ENCODE peak calls at places on chromosomes 6 and 20, in ten cellular contexts. T, S, Y, W, L, R, E, J, D and X are unnamed samples. For H3K36me3, the result is how much of the 10 kb centered on the place peaks cover.

GRCh38 chr6:161804804-161805203 is 530.9 kb upstream of the AGPAT4 start:
- DNase-seq in T (no peak), S (no peak), Y (no peak), W (no peak), L (no peak), R (no peak), E (no peak), J (no peak), D (no peak), X (no peak)

GRCh38 chr6:96381246-96381645 is 140.4 kb upstream of the UFL1 start:
- DNase-seq in T (no peak), S (no peak), Y (no peak), W (no peak), L (no peak), R (no peak), E (no peak), J (no peak), D (no peak), X (no peak)

GRCh38 chr20:35012227-35013069 is 56.8 kb downstream of the MYH7B start:
- DNase-seq in T (no peak), S (no peak), Y (no peak), W (peak), L (no peak), R (no peak), E (no peak), J (no peak), D (no peak), X (no peak)

GRCh38 chr6:127606131-127606562 is 29.2 kb downstream of the C6orf58 start:
- DNase-seq in T (no peak), S (no peak), Y (no peak), W (no peak), L (no peak), R (no peak), E (no peak), J (peak), D (peak), X (peak)

GRCh38 chr6:436308-437041 is 44.9 kb downstream of the IRF4 start:
- DNase-seq in T (no peak), S (no peak), Y (no peak), W (no peak), L (no peak), R (no peak), E (peak), J (no peak), D (no peak), X (no peak)

GRCh38 chr6:152246554-152247337 is 390.4 kb downstream of the SYNE1 start:
- DNase-seq in T (no peak), S (no peak), Y (no peak), W (no peak), L (no peak), R (no peak), E (no peak), J (no peak), D (no peak), X (no peak)

GRCh38 chr20:19765266-19765665 is 7.2 kb downstream of the RIN2 start:
- DNase-seq in T (no peak), S (no peak), Y (no peak), W (no peak), L (no peak), R (no peak), E (no peak), J (no peak), D (no peak), X (no peak)

GRCh38 chr6:41733707-41734665 is 1.4 kb downstream of the TFEB start:
- DNase-seq in T (no peak), S (no peak), Y (peak), W (peak), L (peak), R (peak), E (peak), J (peak), D (no peak), X (peak)

GRCh38 chr20:61099786-61100185 is 152.3 kb upstream of the CDH4 start:
- DNase-seq in T (no peak), S (no peak), Y (no peak), W (no peak), L (no peak), R (no peak), E (no peak), J (no peak), D (no peak), X (no peak)

GRCh38 chr6:141152951-141153350 is 979.8 kb upstream of the GJE1 start:
- DNase-seq in T (no peak), S (no peak), Y (no peak), W (no peak), L (no peak), R (no peak), E (no peak), J (no peak), D (no peak), X (no peak)

GRCh38 chr6:149079911-149080501 is 237.5 kb upstream of the TAB2 start:
- DNase-seq in T (no peak), S (no peak), Y (no peak), W (peak), L (no peak), R (peak), E (no peak), J (no peak), D (peak), X (no peak)

GRCh38 chr20:44745560-44746366 is at the start of gene KCNK15:
- DNase-seq in T (no peak), S (no peak), Y (no peak), W (peak), L (no peak), R (no peak), E (peak), J (peak), D (no peak), X (peak)

GRCh38 chr6:72620866-72621242 is 1.0 kb upstream of the KCNQ5 start:
- DNase-seq in T (no peak), S (no peak), Y (no peak), W (peak), L (peak), R (no peak), E (peak), J (no peak), D (no peak), X (no peak)

GRCh38 chr6:166905505-166906134 is 50.7 kb downstream of the RNASET2 start:
- DNase-seq in T (no peak), S (no peak), Y (no peak), W (no peak), L (no peak), R (no peak), E (no peak), J (no peak), D (no peak), X (no peak)

GRCh38 chr6:107982511-107982910 is 24.5 kb upstream of the SEC63 start:
- DNase-seq in T (no peak), S (no peak), Y (no peak), W (no peak), L (no peak), R (no peak), E (no peak), J (no peak), D (no peak), X (no peak)

GRCh38 chr6:135750081-135750480 is 101.4 kb upstream of the PDE7B start:
- DNase-seq in T (no peak), S (no peak), Y (no peak), W (no peak), L (no peak), R (no peak), E (no peak), J (no peak), D (no peak), X (no peak)

GRCh38 chr20:46377532-46377931 is 28.9 kb downstream of the ELMO2 start:
- DNase-seq in T (no peak), S (no peak), Y (no peak), W (no peak), L (no peak), R (no peak), E (no peak), J (no peak), D (peak), X (no peak)
- H3K36me3 ChIP-seq in T (under half), S (half or more), Y (half or more), W (under half), L (under half), R (under half), E (half or more), J (under half), D (under half), X (under half)

GRCh38 chr6:35085359-35086281 is 55.5 kb downstream of the TCP11 start:
- DNase-seq in T (no peak), S (no peak), Y (no peak), W (no peak), L (no peak), R (no peak), E (no peak), J (no peak), D (no peak), X (no peak)

GRCh38 chr6:35086282-35086632 is 54.9 kb downstream of the TCP11 start:
- DNase-seq in T (no peak), S (no peak), Y (no peak), W (no peak), L (no peak), R (no peak), E (no peak), J (no peak), D (no peak), X (no peak)

GRCh38 chr6:35087361-35088280 is 53.5 kb downstream of the TCP11 start:
- DNase-seq in T (no peak), S (no peak), Y (no peak), W (no peak), L (no peak), R (no peak), E (no peak), J (no peak), D (no peak), X (no peak)

GRCh38 chr6:35088281-35089215 is 52.6 kb downstream of the TCP11 start:
- DNase-seq in T (no peak), S (no peak), Y (no peak), W (no peak), L (no peak), R (no peak), E (no peak), J (no peak), D (no peak), X (no peak)

DNA sequence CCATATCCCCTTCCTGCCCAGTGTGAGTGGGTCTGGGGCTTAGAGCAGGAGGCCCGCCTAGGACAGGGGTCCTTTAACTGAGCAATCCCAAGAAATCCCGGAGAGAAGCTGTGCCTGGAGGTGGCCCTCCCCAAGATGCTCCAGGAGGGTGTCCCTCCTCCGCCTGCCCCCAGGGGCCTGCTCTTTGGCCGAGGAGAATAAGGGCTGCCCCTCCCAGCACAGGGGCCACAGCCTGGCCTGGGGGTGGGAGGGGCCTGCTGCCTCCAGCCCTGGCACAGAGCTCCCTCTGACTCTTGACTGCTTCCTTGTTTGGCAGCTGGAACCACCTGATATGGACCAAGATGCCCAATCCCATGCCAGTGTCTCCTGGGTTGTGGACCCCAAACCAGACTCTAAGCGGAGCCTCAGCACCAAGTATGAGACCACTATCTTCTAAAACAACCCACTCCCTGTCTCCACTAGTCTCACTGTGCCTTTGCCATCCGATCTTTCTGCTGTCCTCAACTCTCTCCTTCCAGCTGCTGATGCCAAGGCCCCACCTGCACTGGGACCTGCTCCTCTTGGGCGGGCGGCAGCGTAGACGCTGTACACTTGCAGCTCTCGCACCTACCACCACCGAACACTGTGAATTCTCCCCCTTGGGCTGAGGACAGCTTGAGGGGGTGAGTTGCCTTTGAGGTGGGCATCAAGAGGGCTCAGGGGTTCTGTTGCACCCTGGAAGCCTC is 54.3 kb downstream of the TCP11 start:
- DNase-seq in T (no peak), S (no peak), Y (no peak), W (no peak), L (no peak), R (no peak), E (no peak), J (no peak), D (no peak), X (no peak)
- H3K4me3 ChIP-seq in T (no peak), S (no peak), Y (no peak), W (no peak), L (no peak), R (no peak), E (no peak), J (no peak), D (no peak), X (no peak)

GRCh38 chr6:44304282-44305199 is 8.6 kb downstream of the AARS2 start:
- DNase-seq in T (no peak), S (no peak), Y (no peak), W (peak), L (peak), R (no peak), E (no peak), J (peak), D (no peak), X (peak)
- H3K36me3 ChIP-seq in T (under half), S (under half), Y (half or more), W (under half), L (half or more), R (under half), E (half or more), J (under half), D (half or more), X (half or more)

DNA sequence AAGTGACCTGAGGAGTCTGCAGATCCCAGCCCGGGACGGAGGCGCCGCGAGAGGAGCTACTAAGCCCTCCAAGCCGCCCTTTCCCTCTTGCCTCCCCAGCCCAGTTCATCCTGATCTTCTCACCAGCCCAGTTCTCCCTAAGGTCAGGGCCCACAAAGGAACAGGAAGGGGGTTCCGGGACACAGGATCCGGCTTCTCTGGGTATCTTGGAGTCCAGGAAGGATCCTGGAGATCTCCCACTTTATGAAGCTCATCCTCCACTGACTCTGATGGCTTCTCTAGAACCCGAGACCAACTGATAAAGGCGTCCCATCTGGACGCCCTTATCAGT is 36.9 kb upstream of the HLA-C start:
- DNase-seq in T (no peak), S (no peak), Y (no peak), W (no peak), L (no peak), R (no peak), E (no peak), J (no peak), D (no peak), X (no peak)
- H3K4me3 ChIP-seq in T (no peak), S (peak), Y (peak), W (no peak), L (no peak), R (peak), E (peak), J (no peak), D (no peak), X (no peak)

DNA sequence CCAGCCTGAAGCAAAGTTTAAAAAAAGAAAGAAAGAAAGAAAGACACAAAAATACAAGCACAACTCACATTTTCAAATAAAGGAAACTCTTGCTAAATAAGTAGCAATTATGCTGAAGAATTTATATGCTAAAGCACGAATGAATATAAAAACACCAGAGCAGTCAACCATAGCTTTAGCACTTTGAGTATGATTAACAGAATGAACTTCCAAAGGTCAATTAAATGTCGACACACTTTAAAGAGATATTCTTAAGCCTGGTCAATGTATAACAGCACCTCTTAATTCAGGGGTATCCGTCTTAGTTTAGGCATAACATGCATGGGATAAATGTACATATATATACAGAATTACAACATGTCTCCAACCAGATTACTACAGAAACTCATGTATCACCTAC is 125.9 kb downstream of the OGFRL1 start:
- DNase-seq in T (no peak), S (no peak), Y (no peak), W (no peak), L (no peak), R (no peak), E (no peak), J (no peak), D (no peak), X (peak)
- H3K36me3 ChIP-seq in T (under half), S (under half), Y (under half), W (under half), L (under half), R (under half), E (under half), J (under half), D (under half), X (under half)

DNA sequence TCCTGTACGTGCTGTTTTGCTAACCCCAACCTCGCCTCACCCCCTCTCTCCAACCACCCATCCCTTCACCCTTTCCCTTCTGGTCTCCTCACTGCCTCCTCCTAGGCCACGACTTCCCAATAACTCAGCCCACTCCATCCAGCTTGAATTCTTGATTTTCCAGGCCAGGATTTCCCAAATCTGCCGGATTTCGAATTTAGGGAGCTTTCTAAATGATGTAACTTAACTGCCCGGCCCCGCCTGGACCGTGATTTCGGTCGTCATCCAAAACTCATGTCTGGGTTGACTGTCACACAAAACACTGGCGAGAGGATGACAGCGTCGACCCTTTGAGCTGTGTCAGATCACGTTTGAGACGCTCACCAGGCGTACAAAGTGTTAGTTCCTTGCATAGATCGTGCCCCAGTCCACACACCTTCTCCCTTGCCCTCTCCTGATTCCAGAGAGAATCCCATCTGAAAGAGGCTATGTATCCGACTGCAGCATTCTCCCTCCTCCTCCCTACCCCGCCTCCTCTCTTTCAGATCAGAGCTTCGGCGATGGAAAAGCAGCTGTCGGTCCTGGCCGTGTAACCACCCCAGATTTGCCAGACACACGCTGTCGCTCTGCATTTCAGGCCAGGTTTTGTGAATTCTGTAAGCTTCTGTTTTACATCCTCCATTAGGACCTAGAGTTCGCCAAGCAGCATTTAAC is 168.2 kb downstream of the GPX5 start:
- DNase-seq in T (peak), S (no peak), Y (no peak), W (no peak), L (no peak), R (no peak), E (no peak), J (no peak), D (no peak), X (no peak)
- H3K4me3 ChIP-seq in T (peak), S (no peak), Y (no peak), W (no peak), L (no peak), R (no peak), E (no peak), J (no peak), D (no peak), X (no peak)

GRCh38 chr6:129732034-129732433 is 22.1 kb upstream of the ARHGAP18 start:
- DNase-seq in T (no peak), S (no peak), Y (no peak), W (no peak), L (no peak), R (no peak), E (no peak), J (no peak), D (no peak), X (no peak)

GRCh38 chr6:129732542-129732941 is 22.6 kb upstream of the ARHGAP18 start:
- DNase-seq in T (no peak), S (no peak), Y (no peak), W (no peak), L (no peak), R (no peak), E (no peak), J (no peak), D (peak), X (no peak)

GRCh38 chr6:129730477-129731165 is 20.6 kb upstream of the ARHGAP18 start:
- DNase-seq in T (no peak), S (no peak), Y (no peak), W (no peak), L (peak), R (peak), E (no peak), J (peak), D (peak), X (peak)

GRCh38 chr6:129733290-129733689 is 23.3 kb upstream of the ARHGAP18 start:
- DNase-seq in T (no peak), S (no peak), Y (no peak), W (no peak), L (peak), R (no peak), E (no peak), J (no peak), D (no peak), X (no peak)

GRCh38 chr6:129731396-129731795 is 21.4 kb upstream of the ARHGAP18 start:
- DNase-seq in T (no peak), S (no peak), Y (no peak), W (no peak), L (no peak), R (no peak), E (no peak), J (no peak), D (no peak), X (no peak)
- H3K36me3 ChIP-seq in T (under half), S (under half), Y (under half), W (under half), L (under half), R (under half), E (under half), J (under half), D (under half), X (under half)

DNA sequence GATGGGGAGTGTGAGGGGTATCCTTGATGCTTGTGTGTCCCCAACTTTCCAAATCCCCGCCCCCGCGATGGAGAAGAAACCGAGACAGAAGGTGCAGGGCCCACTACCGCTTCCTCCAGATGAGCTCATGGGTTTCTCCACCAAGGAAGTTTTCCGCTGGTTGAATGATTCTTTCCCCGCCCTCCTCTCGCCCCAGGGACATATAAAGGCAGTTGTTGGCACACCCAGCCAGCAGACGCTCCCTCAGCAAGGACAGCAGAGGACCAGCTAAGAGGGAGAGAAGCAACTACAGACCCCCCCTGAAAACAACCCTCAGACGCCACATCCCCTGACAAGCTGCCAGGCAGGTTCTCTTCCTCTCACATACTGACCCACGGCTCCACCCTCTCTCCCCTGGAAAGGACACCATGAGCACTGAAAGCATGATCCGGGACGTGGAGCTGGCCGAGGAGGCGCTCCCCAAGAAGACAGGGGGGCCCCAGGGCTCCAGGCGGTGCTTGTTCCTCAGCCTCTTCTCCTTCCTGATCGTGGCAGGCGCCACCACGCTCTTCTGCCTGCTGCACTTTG is at the start of gene TNF:
- DNase-seq in T (no peak), S (no peak), Y (peak), W (peak), L (peak), R (no peak), E (no peak), J (no peak), D (peak), X (no peak)
- H3K4me3 ChIP-seq in T (no peak), S (peak), Y (peak), W (no peak), L (peak), R (peak), E (peak), J (no peak), D (no peak), X (no peak)

GRCh38 chr20:23370274-23370673 is 8.3 kb downstream of the GZF1 start:
- DNase-seq in T (no peak), S (no peak), Y (no peak), W (no peak), L (no peak), R (no peak), E (no peak), J (no peak), D (no peak), X (no peak)
- H3K36me3 ChIP-seq in T (under half), S (under half), Y (half or more), W (under half), L (half or more), R (under half), E (half or more), J (under half), D (under half), X (half or more)